ENCODE peak calls at places on chromosome 21, in ten cellular contexts. O is stimulated activated CD4-positive, alpha-beta T cell treated with anti-CD3 and anti-CD28 coated beads, Interleukin-12 subunit alpha, Interleukin-12 subunit beta, amount 100 ng/mL, for 4 hours; T is activated CD8-positive, alpha-beta memory T cell treated with anti-CD3 and anti-CD28 coated beads, Interleukin-2, amount 50 U/mL, for 48 hours; X is HFFc6; F is stimulated activated CD8-positive, alpha-beta memory T cell treated with anti-CD3 and anti-CD28 coated beads, Interleukin-15, amount 100 ng/mL, for 1 hour; V is nephron progenitor cell; H is AG08396; B is ureter; N is CD8-positive, alpha-beta memory T cell; Q is posterior cingulate gyrus. A is an unnamed sample.

GRCh38 chr21:36881223-36881622 is 85.2 kb downstream of the HLCS start:
- DNase-seq in O (no peak), T (no peak), X (no peak), F (no peak), V (no peak), H (no peak), B (no peak), N (no peak), Q (peak), A (no peak)

GRCh38 chr21:34890724-34891609 is 158.1 kb downstream of the RUNX1 start:
- DNase-seq in O (peak), T (peak), X (no peak), F (no peak), V (peak), H (no peak), B (no peak), N (no peak), Q (no peak), A (no peak)

GRCh38 chr21:18917602-18918001 is 514.0 kb upstream of the TMPRSS15 start:
- DNase-seq in O (no peak), T (no peak), X (no peak), F (no peak), V (no peak), H (no peak), B (no peak), N (no peak), Q (no peak), A (no peak)

GRCh38 chr21:29481641-29482040 is 182.9 kb downstream of the BACH1 start:
- DNase-seq in O (no peak), T (no peak), X (peak), F (no peak), V (no peak), H (peak), B (no peak), N (no peak), Q (no peak), A (no peak)

GRCh38 chr21:34967509-34968289 is 81.4 kb downstream of the RUNX1 start:
- DNase-seq in O (no peak), T (no peak), X (peak), F (no peak), V (no peak), H (peak), B (no peak), N (no peak), Q (no peak), A (no peak)

GRCh38 chr21:36423772-36424433 is 38.7 kb downstream of the CHAF1B start:
- DNase-seq in O (no peak), T (no peak), X (no peak), F (no peak), V (no peak), H (no peak), B (no peak), N (no peak), Q (no peak), A (no peak)

GRCh38 chr21:45506836-45507522 is 35.3 kb downstream of the SLC19A1 start:
- DNase-seq in O (no peak), T (no peak), X (no peak), F (no peak), V (no peak), H (no peak), B (no peak), N (no peak), Q (peak), A (no peak)

GRCh38 chr21:37564341-37564923 is 197.9 kb downstream of the DYRK1A start:
- DNase-seq in O (peak), T (peak), X (peak), F (peak), V (no peak), H (peak), B (peak), N (peak), Q (peak), A (peak)

A was measured in HEK293T.